ENCODE peak calls at places on chromosomes 2 and 18, in five cellular contexts. I, X, E, Y and Z are unnamed samples.

GRCh38 chr2:27049422-27050280 is 1.8 kb upstream of the AGBL5 start:
- DNase-seq in I (no peak), X (no peak), E (no peak), Y (peak), Z (no peak)

GRCh38 chr2:162731917-162732804 is 106.4 kb downstream of the KCNH7 start:
- DNase-seq in I (no peak), X (no peak), E (no peak), Y (no peak), Z (no peak)

GRCh38 chr18:25298853-25299274 is 53.1 kb downstream of the ZNF521 start:
- DNase-seq in I (peak), X (peak), E (no peak), Y (no peak), Z (peak)

GRCh38 chr2:240586198-240586918 is at the start of gene CAPN10:
- DNase-seq in I (peak), X (peak), E (peak), Y (peak), Z (peak)

GRCh38 chr2:151922845-151923666 is 94.8 kb upstream of the ARL5A start:
- DNase-seq in I (no peak), X (no peak), E (no peak), Y (no peak), Z (no peak)

GRCh38 chr2:102844911-102845310 is 83.1 kb downstream of the TMEM182 start:
- DNase-seq in I (no peak), X (no peak), E (no peak), Y (no peak), Z (no peak)

GRCh38 chr2:8679827-8680731 is 1.8 kb upstream of the ID2 start:
- DNase-seq in I (peak), X (no peak), E (peak), Y (no peak), Z (no peak)

GRCh38 chr2:86274265-86274917 is 63.0 kb downstream of the REEP1 start:
- DNase-seq in I (peak), X (no peak), E (no peak), Y (no peak), Z (no peak)

GRCh38 chr2:169709970-169710369 is 15.7 kb downstream of the PHOSPHO2 start:
- DNase-seq in I (no peak), X (no peak), E (no peak), Y (no peak), Z (no peak)

GRCh38 chr18:30328839-30329238 is 713.7 kb downstream of the DSC3 start:
- DNase-seq in I (no peak), X (no peak), E (no peak), Y (no peak), Z (no peak)

GRCh38 chr2:240579771-240580614 is 6.5 kb upstream of the CAPN10 start:
- DNase-seq in I (peak), X (peak), E (peak), Y (peak), Z (peak)

GRCh38 chr18:22228930-22229329 is 59.5 kb downstream of the GATA6 start:
- DNase-seq in I (peak), X (no peak), E (no peak), Y (no peak), Z (no peak)

GRCh38 chr18:11310476-11311086 is 161.2 kb upstream of the PIEZO2 start:
- DNase-seq in I (peak), X (no peak), E (no peak), Y (no peak), Z (no peak)
- TF ChIP-seq CTCF in I (peak), X (peak), E (no peak), Y (no peak), Z (peak)

DNA sequence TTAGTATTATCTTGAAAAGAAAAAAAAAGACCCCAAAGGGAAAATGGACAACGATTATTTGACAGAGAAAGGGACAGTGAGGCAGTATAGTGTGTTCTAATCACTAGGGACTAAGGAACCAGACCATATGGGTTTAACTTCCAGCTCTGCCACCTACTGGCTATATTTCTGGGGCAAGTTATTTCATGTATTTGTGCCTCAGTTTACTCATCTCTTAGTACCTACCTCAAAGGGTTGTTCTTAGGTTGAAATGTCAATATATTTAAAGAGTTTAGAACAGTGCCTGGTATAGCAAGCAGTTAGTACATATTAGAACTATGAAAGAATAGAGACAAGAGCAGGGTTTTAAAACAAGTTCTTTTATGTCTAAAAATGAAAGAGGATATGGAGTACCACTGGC is 42.7 kb downstream of the PRKD3 start:
- DNase-seq in I (no peak), X (no peak), E (no peak), Y (no peak), Z (no peak)
- TF ChIP-seq CTCF in I (no peak), X (no peak), E (no peak), Y (no peak), Z (no peak)

GRCh38 chr2:74373189-74373588 is 6.9 kb downstream of the DCTN1 start:
- DNase-seq in I (no peak), X (no peak), E (peak), Y (no peak), Z (no peak)

GRCh38 chr2:74373985-74374384 is 6.1 kb downstream of the DCTN1 start:
- DNase-seq in I (no peak), X (no peak), E (no peak), Y (no peak), Z (no peak)

GRCh38 chr2:74375838-74376237 is 4.3 kb downstream of the DCTN1 start:
- DNase-seq in I (no peak), X (no peak), E (no peak), Y (no peak), Z (no peak)

GRCh38 chr2:74372674-74373073 is 7.4 kb downstream of the DCTN1 start:
- DNase-seq in I (no peak), X (no peak), E (no peak), Y (no peak), Z (no peak)

DNA sequence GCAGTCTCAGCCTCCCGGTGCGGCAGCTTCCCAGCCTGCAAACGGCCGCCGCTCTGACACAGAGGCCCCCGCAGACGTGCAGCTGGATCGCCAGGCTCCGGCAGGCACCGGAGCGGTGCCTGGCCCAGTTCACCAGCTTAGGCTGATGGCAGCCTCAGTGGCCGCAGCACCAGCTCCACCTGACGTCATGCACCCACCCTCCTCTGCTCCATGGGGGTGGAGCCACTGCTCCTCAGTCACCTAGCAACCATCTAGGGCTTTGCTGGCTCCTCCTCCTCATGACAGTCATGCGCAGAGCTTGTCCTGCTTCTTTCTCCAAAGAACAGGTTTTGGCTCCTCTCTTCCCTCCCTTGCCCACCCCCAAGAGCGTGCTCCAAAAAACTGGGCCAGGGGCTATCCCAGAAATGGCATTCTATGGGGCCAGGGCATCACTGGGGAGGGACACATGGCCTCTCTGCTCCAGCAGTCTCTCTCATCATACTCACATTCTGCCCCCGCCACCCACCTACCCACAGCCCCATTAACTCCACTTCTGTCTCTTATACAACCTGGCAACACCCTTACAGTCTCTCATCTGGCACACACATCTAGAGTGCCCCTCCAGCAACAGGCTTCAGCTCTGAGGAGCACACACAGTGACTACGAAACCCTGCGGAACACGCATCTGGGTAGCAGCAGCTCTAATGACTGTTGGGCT is 5.5 kb downstream of the DCTN1 start:
- DNase-seq in I (peak), X (no peak), E (peak), Y (no peak), Z (peak)
- TF ChIP-seq CTCF in I (no peak), X (no peak), E (no peak), Y (no peak), Z (no peak)

GRCh38 chr2:142104134-142104758 is 26.6 kb downstream of the LRP1B start:
- DNase-seq in I (no peak), X (no peak), E (no peak), Y (no peak), Z (no peak)
- TF ChIP-seq CTCF in I (no peak), X (no peak), E (no peak), Y (no peak), Z (no peak)